ENCODE peak calls at places on chromosomes 3 and 15, in eight cellular contexts. K is H9, V is GM12865, L is endothelial cell, P is IMR-90, C is coronary artery, G is left ventricle myocardium inferior, S is cardiac fibroblast. U is an unnamed sample.

GRCh38 chr3:8328971-8329370 is 172.7 kb upstream of the LMCD1 start:
- DNase-seq in K (no peak), V (no peak), L (no peak), P (no peak), C (no peak), G (no peak), S (no peak), U (no peak)

GRCh38 chr3:130378677-130379191 is 33.3 kb downstream of the COL6A5 start:
- DNase-seq in K (no peak), V (no peak), L (no peak), P (no peak), C (no peak), G (no peak), S (no peak), U (no peak)

GRCh38 chr3:51691021-51691420 is 15.8 kb upstream of the GRM2 start:
- DNase-seq in K (no peak), V (no peak), L (no peak), P (no peak), C (no peak), G (no peak), S (no peak), U (no peak)

GRCh38 chr3:16148783-16149182 is 25.7 kb upstream of the GALNT15 start:
- DNase-seq in K (no peak), V (no peak), L (no peak), P (peak; percentile 94), C (peak; percentile 76), G (peak; percentile 58), S (peak; percentile 96), U (no peak)

GRCh38 chr15:60038111-60038521 is 34.0 kb downstream of the FOXB1 start:
- DNase-seq in K (peak; percentile 61), V (no peak), L (no peak), P (no peak), C (no peak), G (no peak), S (no peak), U (no peak)

GRCh38 chr3:107452436-107452835 is 70.3 kb upstream of the BBX start:
- DNase-seq in K (no peak), V (no peak), L (no peak), P (peak; percentile 83), C (no peak), G (no peak), S (peak; percentile 76), U (no peak)

GRCh38 chr15:41940441-41940857 is 31.9 kb downstream of the EHD4 start:
- DNase-seq in K (no peak), V (no peak), L (no peak), P (peak; percentile 87), C (no peak), G (no peak), S (peak; percentile 90), U (no peak)

GRCh38 chr3:105157016-105157765 is 209.5 kb upstream of the ALCAM start:
- DNase-seq in K (peak; percentile 36), V (no peak), L (no peak), P (no peak), C (no peak), G (no peak), S (no peak), U (no peak)

GRCh38 chr3:81406318-81406717 is 355.1 kb downstream of the GBE1 start:
- DNase-seq in K (no peak), V (no peak), L (no peak), P (no peak), C (no peak), G (no peak), S (no peak), U (no peak)

GRCh38 chr15:76678766-76679165 is 226.4 kb downstream of the SCAPER start:
- DNase-seq in K (no peak), V (no peak), L (no peak), P (peak; percentile 60), C (no peak), G (no peak), S (peak; percentile 67), U (no peak)

GRCh38 chr3:30655187-30655812 is 48.9 kb downstream of the TGFBR2 start:
- DNase-seq in K (no peak), V (peak; percentile 53), L (no peak), P (peak; percentile 43), C (no peak), G (no peak), S (no peak), U (no peak)

GRCh38 chr3:64627471-64628321 is 60.1 kb downstream of the ADAMTS9 start:
- DNase-seq in K (no peak), V (no peak), L (no peak), P (peak; percentile 20), C (no peak), G (no peak), S (no peak), U (no peak)

GRCh38 chr3:114362815-114363214 is 69.0 kb downstream of the TIGIT start:
- DNase-seq in K (no peak), V (peak; percentile 28), L (no peak), P (peak; percentile 48), C (no peak), G (no peak), S (peak; percentile 62), U (no peak)

GRCh38 chr15:64349375-64349774 is 6.6 kb downstream of the CSNK1G1 start:
- DNase-seq in K (no peak), V (no peak), L (no peak), P (no peak), C (no peak), G (no peak), S (no peak), U (no peak)

DNA sequence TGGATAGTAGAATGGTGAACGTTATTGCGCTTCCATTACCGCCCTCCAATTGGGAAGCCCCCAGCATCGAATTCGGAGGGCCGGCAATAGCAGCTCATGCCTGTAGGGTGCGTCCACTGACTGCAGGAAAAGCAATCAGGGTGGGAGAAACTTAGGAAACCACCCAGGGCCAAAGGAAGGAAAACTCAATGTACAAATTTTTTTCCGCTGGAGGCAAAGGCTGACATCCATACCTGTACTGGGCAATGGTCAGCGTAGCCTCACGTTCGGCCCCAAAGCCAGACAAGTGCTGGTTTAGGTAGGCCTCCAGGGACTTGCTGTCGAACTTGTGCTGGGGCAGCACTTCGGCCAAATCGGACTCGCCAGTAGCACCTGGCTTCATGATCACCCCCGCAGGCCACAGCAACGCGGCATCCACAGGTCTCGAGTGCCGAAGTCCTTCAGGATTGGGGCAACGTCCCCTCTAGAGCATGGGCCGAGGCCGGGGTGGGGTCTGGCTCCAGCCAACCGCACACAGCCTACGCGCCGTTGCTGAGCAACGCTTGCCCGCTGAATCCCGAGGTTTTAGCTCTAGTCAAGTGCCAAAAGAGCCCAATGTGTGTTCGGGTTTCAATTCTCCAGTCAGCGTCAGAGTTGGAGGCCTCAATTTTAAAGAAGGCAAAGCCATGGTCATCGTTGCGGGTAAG is at the start of gene ACAD11:
- DNase-seq in K (peak; percentile 76), V (peak; percentile 65), L (peak; percentile 73), P (peak; percentile 68), C (peak; percentile 89), G (peak; percentile 71), S (peak; percentile 75), U (peak; percentile 88)
- TF ChIP-seq CTCF in K (peak; percentile 69), V (peak; percentile 55), L (peak; percentile 40), P (peak; percentile 58), C (peak; percentile 15), G (peak; percentile 83), S (peak; percentile 85), U (peak; percentile 66)

GRCh38 chr15:92277776-92278175 is 115.9 kb upstream of the ST8SIA2 start:
- DNase-seq in K (peak; percentile 34), V (peak; percentile 37), L (peak; percentile 28), P (no peak), C (no peak), G (no peak), S (peak; percentile 2), U (no peak)
- TF ChIP-seq CTCF in K (peak; percentile 57), V (peak; percentile 36), L (peak; percentile 52), P (no peak), C (no peak), G (peak; percentile 59), S (no peak), U (peak; percentile 64)

GRCh38 chr3:126655887-126656286 is 963 bp upstream of the TXNRD3 start:
- DNase-seq in K (no peak), V (no peak), L (no peak), P (no peak), C (no peak), G (no peak), S (no peak), U (no peak)

GRCh38 chr3:126656376-126657134 is 1.6 kb upstream of the TXNRD3 start:
- DNase-seq in K (no peak), V (no peak), L (no peak), P (no peak), C (no peak), G (no peak), S (no peak), U (no peak)

GRCh38 chr3:126658584-126658983 is 3.7 kb upstream of the TXNRD3 start:
- DNase-seq in K (no peak), V (no peak), L (no peak), P (no peak), C (no peak), G (no peak), S (no peak), U (no peak)

GRCh38 chr3:126657901-126658300 is 3.0 kb upstream of the TXNRD3 start:
- DNase-seq in K (no peak), V (no peak), L (no peak), P (no peak), C (no peak), G (no peak), S (no peak), U (no peak)

DNA sequence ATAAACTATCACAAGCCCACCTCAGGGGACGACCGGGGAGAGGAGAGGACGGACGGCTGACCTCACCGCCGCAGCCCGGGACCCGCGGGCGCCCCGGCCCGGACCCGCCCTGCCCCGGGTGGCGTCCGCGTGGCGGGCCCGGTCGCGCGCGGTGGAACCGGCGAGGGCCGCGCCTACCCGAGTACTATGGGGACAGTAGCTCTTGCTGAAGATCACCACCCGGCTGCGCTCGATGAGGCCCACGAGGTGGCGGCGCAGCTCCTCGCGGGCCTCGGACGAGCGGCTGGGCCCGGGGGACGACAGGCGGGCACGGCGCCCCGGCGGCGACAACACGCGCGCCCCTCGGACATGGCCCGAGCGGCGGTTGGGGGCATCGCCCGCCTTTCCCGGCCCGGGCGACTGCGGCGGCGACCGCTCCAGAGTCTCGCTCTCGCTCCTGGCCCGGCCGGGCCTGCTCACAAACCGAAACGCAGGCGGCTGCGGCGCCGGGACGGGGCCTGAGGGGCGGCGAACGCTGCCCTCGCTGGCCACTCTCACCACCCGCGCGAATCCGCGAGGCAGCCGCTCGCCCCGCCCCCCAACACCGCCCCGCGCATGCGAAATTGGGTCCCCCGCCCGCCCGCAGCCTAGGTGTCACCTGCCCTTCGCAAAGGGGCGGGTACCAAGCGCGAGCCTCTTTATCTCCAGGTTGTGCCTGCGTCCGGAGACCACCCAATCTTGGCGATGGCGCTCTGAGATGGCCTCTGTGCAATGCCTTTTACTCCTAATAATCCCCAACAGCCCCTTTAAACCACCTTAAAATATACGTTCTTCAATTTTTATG is at the start of gene TXNRD3:
- DNase-seq in K (peak; percentile 84), V (peak; percentile 32), L (peak; percentile 77), P (peak; percentile 49), C (no peak), G (peak; percentile 87), S (peak; percentile 63), U (peak; percentile 91)
- TF ChIP-seq CTCF in K (peak; percentile 18), V (no peak), L (no peak), P (peak; percentile 5), C (no peak), G (peak; percentile 38), S (no peak), U (peak; percentile 38)

GRCh38 chr15:44246521-44247268 is 41.8 kb upstream of the GOLM2 start:
- DNase-seq in K (no peak), V (no peak), L (no peak), P (no peak), C (no peak), G (no peak), S (peak; percentile 22), U (no peak)

GRCh38 chr15:44243146-44243545 is 45.4 kb upstream of the GOLM2 start:
- DNase-seq in K (no peak), V (no peak), L (no peak), P (no peak), C (no peak), G (no peak), S (no peak), U (no peak)

GRCh38 chr15:44243829-44244228 is 44.7 kb upstream of the GOLM2 start:
- DNase-seq in K (no peak), V (no peak), L (no peak), P (no peak), C (no peak), G (no peak), S (no peak), U (no peak)
- TF ChIP-seq CTCF in K (peak; percentile 46), V (no peak), L (no peak), P (peak; percentile 20), C (no peak), G (no peak), S (no peak), U (no peak)

U was measured in osteocyte.